ENCODE peak calls at places on chromosomes 12 and 14, in five cellular contexts. Y is endothelial cell of umbilical vein, F is K562, B is HepG2, O is GM12878. C is an unnamed sample.

GRCh38 chr12:112977641-112978040 is 678 bp upstream of the OAS2 start:
- DNase-seq in Y (no peak), F (no peak), B (no peak), O (no peak), C (no peak)

GRCh38 chr12:121190523-121191031 is 19.4 kb upstream of the P2RX4 start:
- DNase-seq in Y (peak; percentile 85), F (no peak), B (no peak), O (no peak), C (no peak)

GRCh38 chr14:89455412-89455811 is 38.4 kb upstream of the FOXN3 start:
- DNase-seq in Y (no peak), F (peak; percentile 10), B (no peak), O (no peak), C (no peak)

GRCh38 chr14:73776194-73776537 is 62.0 kb upstream of the PNMA1 start:
- DNase-seq in Y (no peak), F (no peak), B (no peak), O (no peak), C (no peak)

GRCh38 chr14:35333797-35334743 is 41.9 kb downstream of the PSMA6 start:
- DNase-seq in Y (no peak), F (no peak), B (peak; percentile 78), O (no peak), C (no peak)

GRCh38 chr12:96434107-96434506 is 33.9 kb upstream of the CDK17 start:
- DNase-seq in Y (peak; percentile 47), F (no peak), B (no peak), O (no peak), C (no peak)

GRCh38 chr12:79563021-79563739 is 127.6 kb downstream of the PAWR start:
- DNase-seq in Y (no peak), F (no peak), B (no peak), O (no peak), C (no peak)

GRCh38 chr12:122563361-122563760 is 36.3 kb downstream of the KNTC1 start:
- DNase-seq in Y (no peak), F (no peak), B (no peak), O (no peak), C (no peak)

GRCh38 chr14:34465069-34465859 is 3.2 kb upstream of the SPTSSA start:
- DNase-seq in Y (peak; percentile 50), F (peak; percentile 45), B (peak; percentile 54), O (no peak), C (no peak)

GRCh38 chr12:95173392-95174251 is 43.6 kb downstream of the FGD6 start:
- DNase-seq in Y (peak; percentile 84), F (peak; percentile 27), B (no peak), O (no peak), C (no peak)

GRCh38 chr14:50025776-50026175 is 90.6 kb downstream of the VCPKMT start:
- DNase-seq in Y (no peak), F (no peak), B (no peak), O (no peak), C (no peak)

GRCh38 chr12:102702447-102703114 is 214.5 kb downstream of the PAH start:
- DNase-seq in Y (peak; percentile 24), F (peak; percentile 68), B (peak; percentile 54), O (no peak), C (peak; percentile 36)

GRCh38 chr12:132610051-132610759 is at the start of gene LRCOL1:
- DNase-seq in Y (peak; percentile 55), F (no peak), B (no peak), O (no peak), C (no peak)

GRCh38 chr14:55416866-55417265 is 5.2 kb upstream of the ATG14 start:
- DNase-seq in Y (no peak), F (peak; percentile 35), B (no peak), O (no peak), C (peak; percentile 53)

GRCh38 chr14:26719514-26719913 is 121.7 kb upstream of the NOVA1 start:
- DNase-seq in Y (no peak), F (no peak), B (peak; percentile 34), O (no peak), C (no peak)

GRCh38 chr12:89920866-89921265 is 212.2 kb upstream of the ATP2B1 start:
- DNase-seq in Y (no peak), F (no peak), B (no peak), O (no peak), C (no peak)

GRCh38 chr12:12975322-12976077 is 23.5 kb upstream of the GPRC5D start:
- DNase-seq in Y (peak; percentile 69), F (peak; percentile 10), B (peak; percentile 41), O (no peak), C (peak; percentile 29)

GRCh38 chr12:49698619-49699545 is 8.3 kb downstream of the FMNL3 start:
- DNase-seq in Y (peak; percentile 83), F (no peak), B (no peak), O (peak; percentile 91), C (no peak)

GRCh38 chr12:114186241-114187002 is 219.5 kb downstream of the TBX5 start:
- DNase-seq in Y (no peak), F (no peak), B (no peak), O (no peak), C (no peak)

GRCh38 chr14:58637040-58637390 is 747 bp upstream of the DACT1 start:
- DNase-seq in Y (no peak), F (no peak), B (no peak), O (no peak), C (no peak)

GRCh38 chr12:122842505-122843405 is 7.5 kb downstream of the HIP1R start:
- DNase-seq in Y (peak; percentile 37), F (no peak), B (no peak), O (no peak), C (no peak)

GRCh38 chr12:126337556-126337955 is 1272.3 kb downstream of the AACS start:
- DNase-seq in Y (no peak), F (no peak), B (no peak), O (no peak), C (no peak)

GRCh38 chr12:95701275-95701674 is 89.3 kb downstream of the NTN4 start:
- DNase-seq in Y (peak; percentile 30), F (no peak), B (no peak), O (no peak), C (no peak)

GRCh38 chr12:82225871-82226270 is 132.3 kb downstream of the CCDC59 start:
- DNase-seq in Y (no peak), F (no peak), B (no peak), O (no peak), C (no peak)

GRCh38 chr12:43896496-43896895 is 60.6 kb downstream of the TMEM117 start:
- DNase-seq in Y (no peak), F (no peak), B (no peak), O (no peak), C (no peak)

GRCh38 chr14:69726761-69727511 is 40.0 kb upstream of the SRSF5 start:
- DNase-seq in Y (peak; percentile 75), F (peak; percentile 75), B (peak; percentile 39), O (peak; percentile 19), C (no peak)

GRCh38 chr12:100186071-100186470 is 14.5 kb upstream of the ACTR6 start:
- DNase-seq in Y (no peak), F (no peak), B (no peak), O (no peak), C (no peak)

GRCh38 chr14:22837059-22837749 is 819 bp downstream of the MMP14 start:
- DNase-seq in Y (peak; percentile 67), F (peak; percentile 17), B (peak; percentile 68), O (no peak), C (no peak)

GRCh38 chr12:10331642-10332239 is 24.1 kb downstream of the KLRD1 start:
- DNase-seq in Y (peak; percentile 62), F (peak; percentile 25), B (peak; percentile 49), O (no peak), C (peak; percentile 56)

GRCh38 chr12:32455607-32456063 is 56.3 kb downstream of the FGD4 start:
- DNase-seq in Y (peak; percentile 91), F (peak; percentile 31), B (peak; percentile 55), O (no peak), C (peak; percentile 45)

GRCh38 chr14:106277503-106277902 is 751.1 kb downstream of the TMEM121 start:
- DNase-seq in Y (no peak), F (peak; percentile 42), B (peak; percentile 4), O (no peak), C (no peak)

DNA sequence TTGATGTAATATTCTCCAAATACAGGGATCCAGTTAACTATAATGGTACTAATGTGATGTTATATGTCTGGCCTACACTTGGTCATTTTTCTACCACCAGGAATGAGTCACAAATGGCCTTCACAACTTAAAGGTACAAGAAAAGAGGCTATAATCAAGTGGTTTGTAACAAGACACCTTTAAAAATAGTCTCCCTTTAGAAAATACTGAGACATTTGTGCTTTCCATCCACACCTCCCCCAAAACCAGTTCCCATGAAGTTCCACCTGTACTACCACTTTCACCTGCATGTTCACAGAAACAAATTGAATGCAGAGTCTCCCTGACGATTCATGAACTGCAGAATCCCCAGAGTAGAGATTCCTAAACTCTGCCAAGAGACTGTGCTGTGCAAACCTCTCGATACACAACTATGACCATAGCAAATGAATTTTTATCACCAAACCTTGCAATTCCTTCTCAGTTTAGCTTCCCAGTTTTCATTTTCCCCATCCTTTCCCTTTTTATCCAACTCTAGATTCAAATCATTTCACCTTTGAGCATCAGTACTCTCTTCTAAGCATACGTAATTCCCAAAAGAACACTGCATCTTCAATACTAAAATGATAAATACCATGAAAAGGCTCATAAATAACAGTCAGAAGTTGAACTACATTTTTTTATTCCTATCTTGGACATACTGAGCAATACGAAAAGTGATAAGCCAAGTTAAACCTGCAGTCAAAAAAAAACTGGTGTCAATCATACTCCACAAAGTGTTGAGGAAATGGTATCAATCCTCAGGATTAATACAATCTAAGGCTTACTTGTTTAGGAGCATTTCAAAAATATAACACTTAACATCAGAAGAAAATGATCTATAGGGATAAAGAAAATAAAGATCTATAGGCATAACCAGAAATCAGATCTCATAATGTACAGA is 5.8 kb downstream of the BTG1 start:
- DNase-seq in Y (peak; percentile 48), F (no peak), B (no peak), O (no peak), C (no peak)
- TF ChIP-seq POLR2AphosphoS5 in Y (no peak), F (no peak), B (no peak), O (peak; percentile 83), C (no peak)

DNA sequence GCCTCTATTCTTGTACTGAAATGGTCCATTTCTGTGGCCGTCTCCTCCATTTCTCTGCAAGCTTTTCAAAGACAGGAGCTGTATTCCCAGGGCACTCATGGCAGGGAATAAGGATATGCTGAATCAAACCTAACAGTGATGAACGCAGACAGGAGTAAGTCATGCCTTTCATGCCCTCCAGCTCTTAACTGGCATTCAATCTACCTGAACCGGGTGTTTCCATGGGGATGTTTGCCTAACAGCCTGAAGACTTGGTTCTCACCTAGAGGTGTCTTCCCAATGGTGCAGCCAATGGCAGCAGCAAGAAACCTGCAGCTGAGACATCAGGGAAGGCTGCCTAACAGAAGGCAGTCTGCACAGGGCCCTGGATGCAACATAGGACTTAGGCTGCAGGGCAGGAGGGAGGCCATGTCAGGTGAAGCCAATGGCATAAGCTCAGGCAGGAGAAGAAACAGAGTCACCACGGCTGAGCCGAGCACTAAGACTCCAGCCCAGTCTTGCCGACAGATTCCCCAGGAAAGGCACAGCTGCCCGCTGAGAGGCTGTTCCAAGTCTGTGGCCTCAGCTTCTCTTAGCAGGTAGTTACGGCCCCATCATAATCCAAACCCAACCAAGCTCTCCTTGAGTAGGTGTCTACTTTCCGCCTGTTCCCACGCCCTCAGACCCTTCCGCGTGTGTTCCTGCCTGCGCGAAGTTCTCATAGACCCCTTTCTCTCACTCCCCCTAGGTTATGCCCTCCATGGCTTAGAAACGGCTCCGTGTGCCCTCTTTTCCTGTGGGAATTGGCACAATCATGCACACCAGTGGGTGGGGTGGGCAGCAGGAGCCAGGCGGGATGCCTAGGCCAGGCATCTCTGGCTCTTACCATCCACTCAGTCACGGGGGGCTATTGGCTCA is 44.1 kb downstream of the VWF start:
- DNase-seq in Y (no peak), F (no peak), B (no peak), O (no peak), C (no peak)
- TF ChIP-seq MAX in Y (no peak), F (no peak), B (no peak), O (no peak), C (no peak)

GRCh38 chr12:29187756-29188155 is 38.7 kb downstream of the FAR2 start:
- DNase-seq in Y (no peak), F (no peak), B (no peak), O (no peak), C (no peak)
- TF ChIP-seq POLR2AphosphoS5 in Y (no peak), F (no peak), B (no peak), O (no peak), C (no peak)

GRCh38 chr14:51293149-51293925 is 53.3 kb downstream of the TMX1 start:
- DNase-seq in Y (peak; percentile 16), F (no peak), B (no peak), O (no peak), C (no peak)
- TF ChIP-seq MAX in Y (no peak), F (no peak), B (no peak), O (no peak), C (no peak)

C was measured in HCT116.